ENCODE peak calls at places on chromosomes 16 and 17, in nine cellular contexts. One of them, this sample, is unnamed.

GRCh38 chr17:79796570-79797491 is at the start of gene CBX8:
- DNase-seq in iPS-NIHi11: peak
- DNase-seq in stimulated activated naive CD8-positive, alpha-beta T cell treated with anti-CD3 and anti-CD28 coated beads, Interleukin-15, Interleukin-2, amounts not matched to agents 100 U/mL and 50 U/mL, for 24 hours: peak
- DNase-seq in CD14-positive monocyte: peak
- DNase-seq in activated CD4-positive, alpha-beta T cell treated with anti-CD3 and anti-CD28 coated beads for 4 hours: peak
- DNase-seq in iris pigment epithelial cell: peak
- DNase-seq in heart right ventricle: peak
- DNase-seq in iPS DF 6.9: peak
- DNase-seq in CD4-positive, alpha-beta T cell: peak
- DNase-seq in this sample: peak

GRCh38 chr17:79531191-79531590 is 79.7 kb downstream of the RBFOX3 start:
- DNase-seq in iPS-NIHi11: no peak
- DNase-seq in stimulated activated naive CD8-positive, alpha-beta T cell treated with anti-CD3 and anti-CD28 coated beads, Interleukin-15, Interleukin-2, amounts not matched to agents 100 U/mL and 50 U/mL, for 24 hours: no peak
- DNase-seq in CD14-positive monocyte: no peak
- DNase-seq in activated CD4-positive, alpha-beta T cell treated with anti-CD3 and anti-CD28 coated beads for 4 hours: no peak
- DNase-seq in iris pigment epithelial cell: no peak
- DNase-seq in heart right ventricle: no peak
- DNase-seq in iPS DF 6.9: no peak
- DNase-seq in CD4-positive, alpha-beta T cell: no peak
- DNase-seq in this sample: no peak

GRCh38 chr16:47058295-47059086 is 85.0 kb upstream of the DNAJA2 start:
- DNase-seq in iPS-NIHi11: no peak
- DNase-seq in stimulated activated naive CD8-positive, alpha-beta T cell treated with anti-CD3 and anti-CD28 coated beads, Interleukin-15, Interleukin-2, amounts not matched to agents 100 U/mL and 50 U/mL, for 24 hours: no peak
- DNase-seq in CD14-positive monocyte: no peak
- DNase-seq in activated CD4-positive, alpha-beta T cell treated with anti-CD3 and anti-CD28 coated beads for 4 hours: no peak
- DNase-seq in iris pigment epithelial cell: no peak
- DNase-seq in heart right ventricle: no peak
- DNase-seq in iPS DF 6.9: no peak
- DNase-seq in CD4-positive, alpha-beta T cell: no peak
- DNase-seq in this sample: no peak

GRCh38 chr17:65143899-65144590 is 6.9 kb downstream of the RGS9 start:
- DNase-seq in iPS-NIHi11: no peak
- DNase-seq in stimulated activated naive CD8-positive, alpha-beta T cell treated with anti-CD3 and anti-CD28 coated beads, Interleukin-15, Interleukin-2, amounts not matched to agents 100 U/mL and 50 U/mL, for 24 hours: no peak
- DNase-seq in CD14-positive monocyte: no peak
- DNase-seq in activated CD4-positive, alpha-beta T cell treated with anti-CD3 and anti-CD28 coated beads for 4 hours: no peak
- DNase-seq in iris pigment epithelial cell: no peak
- DNase-seq in heart right ventricle: no peak
- DNase-seq in iPS DF 6.9: no peak
- DNase-seq in CD4-positive, alpha-beta T cell: no peak
- DNase-seq in this sample: no peak

GRCh38 chr17:38598536-38598935 is 7.2 kb downstream of the SRCIN1 start:
- DNase-seq in iPS-NIHi11: peak
- DNase-seq in stimulated activated naive CD8-positive, alpha-beta T cell treated with anti-CD3 and anti-CD28 coated beads, Interleukin-15, Interleukin-2, amounts not matched to agents 100 U/mL and 50 U/mL, for 24 hours: peak
- DNase-seq in CD14-positive monocyte: no peak
- DNase-seq in activated CD4-positive, alpha-beta T cell treated with anti-CD3 and anti-CD28 coated beads for 4 hours: no peak
- DNase-seq in iris pigment epithelial cell: peak
- DNase-seq in heart right ventricle: no peak
- DNase-seq in iPS DF 6.9: peak
- DNase-seq in CD4-positive, alpha-beta T cell: no peak
- DNase-seq in this sample: peak

GRCh38 chr16:2963611-2964415 is at the start of gene KREMEN2:
- DNase-seq in iPS-NIHi11: peak
- DNase-seq in stimulated activated naive CD8-positive, alpha-beta T cell treated with anti-CD3 and anti-CD28 coated beads, Interleukin-15, Interleukin-2, amounts not matched to agents 100 U/mL and 50 U/mL, for 24 hours: peak
- DNase-seq in CD14-positive monocyte: no peak
- DNase-seq in activated CD4-positive, alpha-beta T cell treated with anti-CD3 and anti-CD28 coated beads for 4 hours: peak
- DNase-seq in iris pigment epithelial cell: no peak
- DNase-seq in heart right ventricle: no peak
- DNase-seq in iPS DF 6.9: no peak
- DNase-seq in CD4-positive, alpha-beta T cell: no peak
- DNase-seq in this sample: peak

GRCh38 chr17:40168262-40168832 is 8.9 kb upstream of the RAPGEFL1 start:
- DNase-seq in iPS-NIHi11: peak
- DNase-seq in stimulated activated naive CD8-positive, alpha-beta T cell treated with anti-CD3 and anti-CD28 coated beads, Interleukin-15, Interleukin-2, amounts not matched to agents 100 U/mL and 50 U/mL, for 24 hours: peak
- DNase-seq in CD14-positive monocyte: peak
- DNase-seq in activated CD4-positive, alpha-beta T cell treated with anti-CD3 and anti-CD28 coated beads for 4 hours: peak
- DNase-seq in iris pigment epithelial cell: peak
- DNase-seq in heart right ventricle: peak
- DNase-seq in iPS DF 6.9: no peak
- DNase-seq in CD4-positive, alpha-beta T cell: no peak
- DNase-seq in this sample: peak

GRCh38 chr16:89827383-89828198 is 684 bp upstream of the SPIRE2 start:
- DNase-seq in iPS-NIHi11: peak
- DNase-seq in stimulated activated naive CD8-positive, alpha-beta T cell treated with anti-CD3 and anti-CD28 coated beads, Interleukin-15, Interleukin-2, amounts not matched to agents 100 U/mL and 50 U/mL, for 24 hours: no peak
- DNase-seq in CD14-positive monocyte: no peak
- DNase-seq in activated CD4-positive, alpha-beta T cell treated with anti-CD3 and anti-CD28 coated beads for 4 hours: no peak
- DNase-seq in iris pigment epithelial cell: peak
- DNase-seq in heart right ventricle: peak
- DNase-seq in iPS DF 6.9: no peak
- DNase-seq in CD4-positive, alpha-beta T cell: no peak
- DNase-seq in this sample: no peak

GRCh38 chr16:21159281-21159951 is 942 bp downstream of the LDAF1 start:
- DNase-seq in iPS-NIHi11: peak
- DNase-seq in stimulated activated naive CD8-positive, alpha-beta T cell treated with anti-CD3 and anti-CD28 coated beads, Interleukin-15, Interleukin-2, amounts not matched to agents 100 U/mL and 50 U/mL, for 24 hours: peak
- DNase-seq in CD14-positive monocyte: no peak
- DNase-seq in activated CD4-positive, alpha-beta T cell treated with anti-CD3 and anti-CD28 coated beads for 4 hours: peak
- DNase-seq in iris pigment epithelial cell: peak
- DNase-seq in heart right ventricle: peak
- DNase-seq in iPS DF 6.9: no peak
- DNase-seq in CD4-positive, alpha-beta T cell: no peak
- DNase-seq in this sample: peak